ENCODE peak calls at places on chromosomes 4 and X, in six cellular contexts. C, H, U, T, A and Q are unnamed samples.
A peak's percentile ranks its signal among the peaks of the same experiment; 100 is the strongest.

GRCh38 chr4:102431608-102431961 is 69.6 kb upstream of the NFKB1 start:
- DNase-seq in A (no peak), C (no peak), U (no peak), H (no peak), T (no peak), Q (no peak)

GRCh38 chr4:78534286-78534955 is 17.1 kb upstream of the ANXA3 start:
- DNase-seq in T (no peak), H (no peak), C (no peak), U (no peak), A (no peak), Q (no peak)

GRCh38 chr4:145820407-145820806 is 118.2 kb downstream of the ZNF827 start:
- DNase-seq in A (no peak), T (no peak), C (no peak), H (no peak), U (no peak), Q (no peak)

GRCh38 chr4:69092190-69092589 is 4.1 kb upstream of the UGT2B7 start:
- DNase-seq in U (no peak), A (no peak), H (no peak), C (no peak), T (no peak), Q (no peak)

GRCh38 chr4:110840221-110840654 is 217.4 kb upstream of the PITX2 start:
- DNase-seq in T (no peak), U (no peak), H (no peak), A (no peak), C (no peak), Q (no peak)

GRCh38 chr4:168877779-168878491 is 132.1 kb downstream of the CBR4 start:
- DNase-seq in H (no peak), U (peak; percentile 63), C (no peak), A (no peak), T (no peak), Q (no peak)

GRCh38 chr4:98446499-98447375 is 185.6 kb downstream of the RAP1GDS1 start:
- DNase-seq in H (peak; percentile 32), A (peak; percentile 18), C (no peak), T (no peak), U (no peak), Q (peak; percentile 45)

GRCh38 chrX:49959602-49960001 is 37.2 kb downstream of the CLCN5 start:
- DNase-seq in T (no peak), C (no peak), A (no peak), H (no peak), U (no peak), Q (no peak)

GRCh38 chr4:1494416-1495315 is 88.4 kb upstream of the NKX1-1 start:
- DNase-seq in C (no peak), H (no peak), T (peak; percentile 24), U (peak; percentile 11), A (no peak), Q (no peak)

GRCh38 chr4:90099795-90100194 is 27.4 kb upstream of the CCSER1 start:
- DNase-seq in T (no peak), H (no peak), U (no peak), A (no peak), C (no peak), Q (no peak)

GRCh38 chr4:189897667-189898066 is 43.0 kb upstream of the FRG1 start:
- DNase-seq in H (no peak), U (no peak), T (no peak), A (no peak), C (no peak), Q (no peak)

GRCh38 chr4:2074588-2074987 is 15.5 kb downstream of the NAT8L start:
- DNase-seq in A (no peak), U (no peak), H (no peak), T (no peak), C (no peak), Q (no peak)

GRCh38 chr4:164287173-164287572 is 466.8 kb upstream of the SMIM31 start:
- DNase-seq in A (no peak), U (no peak), H (no peak), C (no peak), T (no peak), Q (no peak)

GRCh38 chr4:165136529-165136928 is 23.9 kb upstream of the TMEM192 start:
- DNase-seq in U (no peak), A (no peak), T (no peak), C (no peak), H (no peak), Q (no peak)

GRCh38 chrX:38732866-38733265 is 68.4 kb upstream of the MID1IP1 start:
- DNase-seq in U (no peak), T (no peak), A (no peak), H (no peak), C (no peak), Q (no peak)

GRCh38 chr4:131091896-131092295 is 1995.9 kb downstream of the C4orf33 start:
- DNase-seq in C (no peak), U (peak; percentile 1), A (peak; percentile 11), T (no peak), H (no peak), Q (no peak)

GRCh38 chrX:116272328-116272727 is 101.8 kb downstream of the AGTR2 start:
- DNase-seq in A (no peak), U (no peak), C (peak; percentile 12), T (no peak), H (no peak), Q (peak; percentile 15)

GRCh38 chrX:118521435-118521834 is 25.8 kb downstream of the DOCK11 start:
- DNase-seq in H (no peak), T (no peak), U (no peak), C (no peak), A (no peak), Q (no peak)

GRCh38 chr4:41538017-41538733 is at the start of gene LIMCH1:
- DNase-seq in A (no peak), U (no peak), H (no peak), T (peak; percentile 49), C (no peak), Q (peak; percentile 11)

GRCh38 chr4:121705521-121705920 is 8.7 kb upstream of the ANXA5 start:
- DNase-seq in C (no peak), A (no peak), U (no peak), T (no peak), H (no peak), Q (no peak)

GRCh38 chrX:121869876-121870477 is 822.6 kb downstream of the GLUD2 start:
- DNase-seq in U (no peak), H (no peak), T (no peak), C (no peak), A (no peak), Q (no peak)

GRCh38 chr4:91448668-91449330 is 855.0 kb upstream of the GRID2 start:
- DNase-seq in A (no peak), H (no peak), T (no peak), C (no peak), U (no peak), Q (no peak)

GRCh38 chr4:112523008-112523440 is 7.0 kb upstream of the NEUROG2 start:
- DNase-seq in T (peak; percentile 50), U (no peak), H (no peak), C (no peak), A (peak; percentile 70), Q (peak; percentile 31)

GRCh38 chr4:148284526-148285193 is 157.6 kb downstream of the NR3C2 start:
- DNase-seq in A (no peak), H (no peak), T (no peak), U (peak; percentile 22), C (no peak), Q (no peak)

GRCh38 chrX:10636851-10637250 is 16.5 kb upstream of the MID1 start:
- DNase-seq in U (no peak), H (no peak), T (no peak), A (no peak), C (no peak), Q (no peak)

GRCh38 chrX:134210465-134210864 is 26.5 kb upstream of the CCDC160 start:
- DNase-seq in C (no peak), H (no peak), A (no peak), U (no peak), T (no peak), Q (no peak)

GRCh38 chrX:73182502-73183114 is 32.0 kb downstream of the NAP1L2 start:
- DNase-seq in U (no peak), H (no peak), C (no peak), A (no peak), T (no peak), Q (no peak)

GRCh38 chrX:40550069-40550468 is 30.7 kb upstream of the ATP6AP2 start:
- DNase-seq in C (no peak), T (peak; percentile 36), H (no peak), A (no peak), U (peak; percentile 71), Q (no peak)

GRCh38 chr4:41880022-41880837 is 55.0 kb upstream of the TMEM33 start:
- DNase-seq in T (no peak), C (no peak), A (no peak), U (peak; percentile 47), H (no peak), Q (no peak)

GRCh38 chr4:5370286-5370685 is 319.0 kb downstream of the STK32B start:
- DNase-seq in H (no peak), T (no peak), C (peak; percentile 44), U (no peak), A (no peak), Q (no peak)

GRCh38 chr4:76993787-76994641 is 44.5 kb downstream of the SEPTIN11 start:
- DNase-seq in U (no peak), C (no peak), A (no peak), T (no peak), H (no peak), Q (no peak)

GRCh38 chr4:177490769-177491168 is 48.5 kb upstream of the AGA start:
- DNase-seq in C (no peak), A (no peak), U (no peak), T (no peak), H (no peak), Q (no peak)
- TF ChIP-seq EP300 in C (no peak), A (no peak), U (no peak), T (no peak), H (no peak), Q (no peak)

DNA sequence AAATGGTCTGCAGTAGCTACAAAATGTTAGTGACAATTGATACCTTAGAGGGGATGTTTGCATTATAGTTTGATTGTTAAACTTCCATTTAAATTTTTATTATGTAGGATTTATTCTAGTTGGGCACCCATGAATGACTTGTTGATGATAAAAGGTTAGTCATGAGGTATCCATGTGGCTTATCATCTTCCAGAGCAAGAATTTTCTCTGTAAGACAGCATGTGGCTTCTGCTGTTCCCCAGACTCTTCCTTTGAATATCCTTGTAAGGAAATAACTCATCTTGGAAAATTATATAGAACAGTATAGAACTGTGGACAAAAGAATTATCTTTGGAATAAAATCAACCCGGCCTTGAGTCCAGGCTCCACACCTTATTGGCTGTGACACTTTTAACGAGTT is 40.1 kb upstream of the KLHL8 start:
- DNase-seq in A (no peak), H (no peak), C (no peak), T (no peak), U (no peak), Q (no peak)
- TF ChIP-seq EP300 in A (no peak), H (no peak), C (no peak), T (no peak), U (no peak), Q (no peak)

GRCh38 chrX:96752776-96753175 is 68.1 kb downstream of the DIAPH2 start:
- DNase-seq in U (no peak), A (no peak), T (no peak), C (no peak), H (no peak), Q (no peak)
- TF ChIP-seq EP300 in U (no peak), A (no peak), T (no peak), C (no peak), H (no peak), Q (no peak)

GRCh38 chr4:153398713-153399112 is 54.2 kb downstream of the MND1 start:
- DNase-seq in H (no peak), U (no peak), C (no peak), A (no peak), T (no peak), Q (no peak)
- TF ChIP-seq EP300 in H (no peak), U (no peak), C (no peak), A (no peak), T (no peak), Q (no peak)